ENCODE peak calls at places on chromosome 17, in six cellular contexts. P, Q, Z, W, A and D are unnamed samples.

GRCh38 chr17:69913241-69914015 is 161.6 kb upstream of the KCNJ16 start:
- DNase-seq in P (no peak), Z (no peak), W (no peak), Q (no peak), A (no peak), D (no peak)

GRCh38 chr17:80822700-80823410 is 168.8 kb upstream of the CHMP6 start:
- DNase-seq in W (no peak), A (no peak), P (no peak), Q (no peak), Z (peak), D (no peak)

GRCh38 chr17:41959336-41960095 is 7.1 kb upstream of the CNP start:
- DNase-seq in A (no peak), Z (no peak), W (no peak), Q (no peak), P (peak), D (no peak)

GRCh38 chr17:32693135-32693897 is 183.6 kb downstream of the MYO1D start:
- DNase-seq in A (no peak), Z (no peak), Q (no peak), W (no peak), P (no peak), D (no peak)

GRCh38 chr17:2994441-2994840 is 69.0 kb downstream of the OR1D5 start:
- DNase-seq in P (no peak), A (no peak), Q (no peak), W (no peak), Z (no peak), D (no peak)

GRCh38 chr17:72806011-72806410 is 286.5 kb downstream of the SLC39A11 start:
- DNase-seq in W (no peak), A (no peak), Q (no peak), P (no peak), Z (no peak), D (no peak)

GRCh38 chr17:75009139-75009724 is 3.2 kb upstream of the MRPL58 start:
- DNase-seq in Z (no peak), P (no peak), A (no peak), W (peak), Q (no peak), D (no peak)

GRCh38 chr17:37312137-37312923 is 63.5 kb upstream of the C17orf78 start:
- DNase-seq in Q (no peak), A (no peak), Z (no peak), P (no peak), W (no peak), D (no peak)

GRCh38 chr17:73072254-73072962 is 20.1 kb downstream of the SLC39A11 start:
- DNase-seq in A (no peak), W (no peak), P (no peak), Q (no peak), Z (no peak), D (no peak)

GRCh38 chr17:15154618-15155017 is 110.5 kb downstream of the PMP22 start:
- DNase-seq in W (no peak), P (no peak), A (no peak), Q (no peak), Z (no peak), D (no peak)

GRCh38 chr17:68089881-68090280 is 54.3 kb downstream of the KPNA2 start:
- DNase-seq in P (peak), W (peak), A (peak), Q (no peak), Z (no peak), D (peak)

GRCh38 chr17:74994440-74994839 is 7.0 kb downstream of the CDR2L start:
- DNase-seq in Q (peak), W (no peak), P (no peak), A (no peak), Z (no peak), D (no peak)

GRCh38 chr17:72943826-72944689 is 148.4 kb downstream of the SLC39A11 start:
- DNase-seq in A (no peak), Z (no peak), W (no peak), Q (no peak), P (no peak), D (no peak)

GRCh38 chr17:82023447-82024241 is 539 bp downstream of the LRRC45 start:
- DNase-seq in A (no peak), P (peak), W (peak), Q (no peak), Z (no peak), D (no peak)

GRCh38 chr17:45398800-45399199 is 33.9 kb downstream of the ARHGAP27 start:
- DNase-seq in P (no peak), Z (no peak), A (no peak), W (no peak), Q (no peak), D (no peak)

DNA sequence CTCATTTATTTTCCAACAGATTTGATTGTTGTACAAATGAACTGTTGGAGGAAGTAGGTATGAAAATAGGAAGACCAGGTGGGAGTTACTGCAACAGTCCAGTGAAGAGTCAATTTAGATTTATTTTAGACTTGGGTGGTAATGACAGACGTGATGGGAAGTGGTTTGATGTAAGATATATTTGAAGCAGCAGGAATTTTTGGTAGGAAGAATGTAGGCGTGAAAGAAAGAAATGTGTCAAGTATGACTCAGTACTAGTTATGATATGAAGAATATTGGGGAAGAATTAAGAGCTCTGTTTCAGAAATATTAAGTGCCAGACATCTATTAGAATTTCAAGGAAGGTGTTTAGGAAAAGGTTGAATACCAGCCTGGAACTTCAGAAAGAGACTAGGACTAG is 247.9 kb upstream of the AXIN2 start:
- DNase-seq in A (no peak), P (no peak), Q (no peak), Z (no peak), W (no peak), D (no peak)
- TF ChIP-seq CTCF in A (no peak), P (no peak), Q (no peak), Z (no peak), W (no peak), D (no peak)

GRCh38 chr17:8084250-8084649 is 3.3 kb downstream of the ALOX12B start:
- DNase-seq in P (no peak), A (no peak), W (no peak), Z (no peak), Q (no peak), D (no peak)

GRCh38 chr17:8080208-8080798 is 7.2 kb downstream of the ALOX12B start:
- DNase-seq in Z (no peak), A (no peak), W (no peak), P (no peak), Q (no peak), D (no peak)

GRCh38 chr17:8081876-8082275 is 5.6 kb downstream of the ALOX12B start:
- DNase-seq in Q (no peak), W (no peak), P (no peak), Z (no peak), A (no peak), D (no peak)

GRCh38 chr17:8080799-8081219 is 6.7 kb downstream of the ALOX12B start:
- DNase-seq in W (no peak), Z (no peak), A (no peak), P (no peak), Q (no peak), D (no peak)

DNA sequence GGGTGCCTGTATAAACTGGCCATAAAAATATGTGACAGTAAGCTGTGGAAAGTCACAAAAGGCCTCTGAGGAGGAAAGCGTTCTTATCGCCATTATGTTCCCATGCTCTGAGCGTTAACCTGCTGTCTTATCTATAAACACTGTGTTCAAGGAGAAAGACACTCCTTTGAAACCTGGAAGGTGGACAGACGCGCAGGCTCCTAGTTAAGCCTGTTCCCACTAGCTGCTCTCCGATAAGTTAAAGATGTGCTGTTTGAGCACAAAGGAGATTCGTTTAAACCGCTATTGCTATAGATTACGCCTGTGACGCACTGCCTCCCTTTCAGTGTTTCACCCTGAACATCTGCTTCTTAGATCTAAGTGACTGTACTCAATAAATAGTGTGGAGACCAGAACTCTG is 5.2 kb downstream of the ALOX12B start:
- DNase-seq in W (no peak), Z (no peak), A (no peak), Q (no peak), P (no peak), D (no peak)
- TF ChIP-seq CTCF in W (no peak), Z (no peak), A (no peak), Q (no peak), P (no peak), D (no peak)

DNA sequence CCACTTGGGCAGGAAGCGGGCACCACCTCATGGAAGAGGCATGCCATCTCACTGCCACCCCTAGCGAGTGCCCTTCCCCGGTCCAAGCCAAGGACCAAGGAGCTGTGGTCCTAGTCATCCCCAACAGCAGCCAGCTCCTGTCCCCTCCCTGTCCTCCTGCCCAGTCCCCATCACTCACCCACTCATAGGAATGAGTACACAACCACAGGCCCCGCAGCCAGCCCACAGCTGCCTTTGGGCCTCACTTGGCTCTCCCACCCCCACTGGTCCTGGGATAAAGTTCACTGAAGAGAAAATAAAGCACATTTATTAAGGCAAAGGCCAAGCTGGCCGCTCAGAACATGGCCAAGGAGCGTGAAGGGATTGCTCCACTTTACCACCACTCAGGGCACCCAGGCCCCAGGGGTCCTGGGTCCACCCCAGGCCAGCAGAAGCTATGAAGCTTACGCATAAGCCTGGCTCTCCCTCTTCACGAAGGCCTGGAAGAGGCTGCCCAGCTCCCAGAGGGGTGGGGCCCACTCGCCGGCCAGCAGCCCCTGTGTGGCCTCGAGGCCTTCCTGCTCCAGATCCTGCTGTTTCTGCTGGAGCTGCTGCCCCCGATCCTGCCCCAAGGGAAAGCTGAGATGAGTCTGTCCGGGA is 3.6 kb downstream of the SCRN2 start:
- DNase-seq in W (no peak), P (no peak), A (no peak), Q (no peak), Z (no peak), D (no peak)
- TF ChIP-seq CTCF in W (no peak), P (no peak), A (no peak), Q (no peak), Z (no peak), D (no peak)

DNA sequence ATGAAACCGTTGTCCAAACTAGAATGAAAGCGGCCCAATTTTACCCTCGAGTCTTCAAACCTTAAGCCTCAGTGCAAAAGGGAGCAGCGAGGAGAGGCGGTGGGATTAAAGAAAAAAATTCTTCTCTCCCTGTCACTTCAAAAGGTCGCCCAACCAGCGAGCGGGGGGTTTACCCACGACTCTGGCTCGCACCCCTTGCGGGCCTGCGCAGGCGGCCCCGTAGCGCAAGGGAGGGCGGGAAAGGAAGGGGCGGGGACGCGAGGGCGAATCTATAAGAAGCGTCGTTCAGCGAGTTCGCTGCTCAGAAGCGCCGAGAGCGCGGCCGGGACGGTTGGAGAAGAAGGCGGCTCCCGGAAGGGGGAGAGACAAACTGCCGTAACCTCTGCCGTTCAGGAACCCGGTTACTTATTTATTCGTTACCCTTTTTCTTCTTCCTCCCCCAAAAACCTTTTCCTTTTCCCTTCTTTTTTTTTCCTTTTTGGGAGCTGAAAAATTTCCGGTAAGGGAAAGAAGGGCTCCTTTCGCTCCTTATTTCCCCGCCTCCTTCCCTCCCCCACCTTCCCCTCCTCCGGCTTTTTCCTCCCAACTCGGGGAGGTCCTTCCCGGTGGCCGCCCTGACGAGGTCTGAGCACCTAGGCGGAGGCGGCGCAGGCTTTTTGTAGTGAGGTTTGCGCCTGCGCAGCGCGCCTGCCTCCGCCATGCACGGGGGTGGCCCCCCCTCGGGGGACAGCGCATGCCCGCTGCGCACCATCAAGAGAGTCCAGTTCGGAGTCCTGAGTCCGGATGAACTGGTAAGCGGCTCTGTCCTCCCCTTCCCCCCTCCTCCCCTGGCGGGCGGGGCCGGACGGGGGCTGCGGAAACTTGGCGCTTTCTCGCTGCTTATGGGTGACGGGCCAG is at the start of gene POLR2A:
- DNase-seq in P (peak), Q (peak), W (peak), Z (peak), A (peak), D (peak)
- TF ChIP-seq CTCF in P (no peak), Q (no peak), W (no peak), Z (no peak), A (peak), D (no peak)

GRCh38 chr17:76368545-76368944 is 14.8 kb upstream of the PRPSAP1 start:
- DNase-seq in A (no peak), Z (no peak), Q (no peak), W (no peak), P (no peak), D (peak)
- TF ChIP-seq CTCF in A (no peak), Z (no peak), Q (no peak), W (no peak), P (no peak), D (no peak)

DNA sequence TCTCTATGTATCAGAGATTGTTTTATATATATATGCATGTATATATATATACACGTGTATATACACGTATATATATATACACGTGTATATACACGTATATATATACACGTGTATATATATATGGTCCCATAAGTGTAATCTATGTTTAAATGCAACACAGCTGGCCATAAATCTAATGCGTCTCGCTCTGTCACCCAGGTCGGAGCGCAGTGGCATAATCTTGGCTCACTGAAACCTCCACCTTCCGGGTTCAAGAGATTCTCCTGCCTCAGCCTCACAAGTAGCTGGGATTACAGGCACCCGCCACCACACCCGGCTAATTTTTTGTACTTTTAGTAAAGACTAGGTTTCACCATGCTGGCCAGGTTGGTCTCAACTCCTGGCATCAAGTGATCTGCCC is 6.4 kb upstream of the UBB start:
- DNase-seq in Z (no peak), P (no peak), W (peak), A (no peak), Q (no peak), D (no peak)
- TF ChIP-seq CTCF in Z (no peak), P (no peak), W (no peak), A (no peak), Q (no peak), D (no peak)